ENCODE peak calls at places on chromosomes 11 and 22, in eight cellular contexts. One of them, this sample, is unnamed.

GRCh38 chr11:61918251-61919112 is 1.1 kb upstream of the RAB3IL1 start:
- DNase-seq in left ventricle myocardium inferior: peak
- DNase-seq in keratinocyte: no peak
- DNase-seq in D721Med: peak
- DNase-seq in dorsolateral prefrontal cortex: peak
- DNase-seq in activated T-cell treated with anti-CD3 and anti-CD28 coated beads for 1 hour: no peak
- DNase-seq in neural progenitor cell: no peak
- DNase-seq in stimulated activated naive CD8-positive, alpha-beta T cell treated with anti-CD3 and anti-CD28 coated beads, Interleukin-15, amount 100 ng/mL, for 72 hours: no peak
- DNase-seq in this sample: no peak

GRCh38 chr11:61482513-61482912 is 26.0 kb upstream of the LRRC10B start:
- DNase-seq in stimulated activated naive CD8-positive, alpha-beta T cell treated with anti-CD3 and anti-CD28 coated beads, Interleukin-15, amount 100 ng/mL, for 72 hours: peak
- DNase-seq in activated T-cell treated with anti-CD3 and anti-CD28 coated beads for 1 hour: no peak
- DNase-seq in D721Med: no peak
- DNase-seq in dorsolateral prefrontal cortex: no peak
- DNase-seq in left ventricle myocardium inferior: no peak
- DNase-seq in neural progenitor cell: peak
- DNase-seq in keratinocyte: no peak
- DNase-seq in this sample: no peak

GRCh38 chr11:328012-328411 is 7.4 kb upstream of the IFITM3 start:
- DNase-seq in dorsolateral prefrontal cortex: no peak
- DNase-seq in D721Med: no peak
- DNase-seq in activated T-cell treated with anti-CD3 and anti-CD28 coated beads for 1 hour: no peak
- DNase-seq in stimulated activated naive CD8-positive, alpha-beta T cell treated with anti-CD3 and anti-CD28 coated beads, Interleukin-15, amount 100 ng/mL, for 72 hours: no peak
- DNase-seq in left ventricle myocardium inferior: no peak
- DNase-seq in neural progenitor cell: no peak
- DNase-seq in keratinocyte: no peak
- DNase-seq in this sample: no peak

GRCh38 chr11:68838572-68838964 is 3.1 kb downstream of the CPT1A start:
- DNase-seq in stimulated activated naive CD8-positive, alpha-beta T cell treated with anti-CD3 and anti-CD28 coated beads, Interleukin-15, amount 100 ng/mL, for 72 hours: no peak
- DNase-seq in activated T-cell treated with anti-CD3 and anti-CD28 coated beads for 1 hour: no peak
- DNase-seq in dorsolateral prefrontal cortex: no peak
- DNase-seq in neural progenitor cell: no peak
- DNase-seq in D721Med: no peak
- DNase-seq in keratinocyte: no peak
- DNase-seq in left ventricle myocardium inferior: no peak
- DNase-seq in this sample: no peak

GRCh38 chr11:131005829-131006228 is 89.5 kb upstream of the SNX19 start:
- DNase-seq in neural progenitor cell: no peak
- DNase-seq in keratinocyte: no peak
- DNase-seq in left ventricle myocardium inferior: no peak
- DNase-seq in D721Med: no peak
- DNase-seq in dorsolateral prefrontal cortex: no peak
- DNase-seq in stimulated activated naive CD8-positive, alpha-beta T cell treated with anti-CD3 and anti-CD28 coated beads, Interleukin-15, amount 100 ng/mL, for 72 hours: no peak
- DNase-seq in activated T-cell treated with anti-CD3 and anti-CD28 coated beads for 1 hour: no peak
- DNase-seq in this sample: no peak

GRCh38 chr11:12803086-12803826 is 129.0 kb downstream of the TEAD1 start:
- DNase-seq in keratinocyte: no peak
- DNase-seq in left ventricle myocardium inferior: no peak
- DNase-seq in dorsolateral prefrontal cortex: no peak
- DNase-seq in activated T-cell treated with anti-CD3 and anti-CD28 coated beads for 1 hour: no peak
- DNase-seq in D721Med: no peak
- DNase-seq in stimulated activated naive CD8-positive, alpha-beta T cell treated with anti-CD3 and anti-CD28 coated beads, Interleukin-15, amount 100 ng/mL, for 72 hours: no peak
- DNase-seq in neural progenitor cell: peak
- DNase-seq in this sample: no peak

GRCh38 chr11:111474432-111474831 is 37.8 kb downstream of the BTG4 start:
- DNase-seq in activated T-cell treated with anti-CD3 and anti-CD28 coated beads for 1 hour: no peak
- DNase-seq in neural progenitor cell: no peak
- DNase-seq in left ventricle myocardium inferior: no peak
- DNase-seq in stimulated activated naive CD8-positive, alpha-beta T cell treated with anti-CD3 and anti-CD28 coated beads, Interleukin-15, amount 100 ng/mL, for 72 hours: no peak
- DNase-seq in dorsolateral prefrontal cortex: no peak
- DNase-seq in D721Med: no peak
- DNase-seq in keratinocyte: no peak
- DNase-seq in this sample: no peak

GRCh38 chr11:129315781-129316579 is 59.7 kb upstream of the BARX2 start:
- DNase-seq in D721Med: no peak
- DNase-seq in stimulated activated naive CD8-positive, alpha-beta T cell treated with anti-CD3 and anti-CD28 coated beads, Interleukin-15, amount 100 ng/mL, for 72 hours: no peak
- DNase-seq in dorsolateral prefrontal cortex: no peak
- DNase-seq in keratinocyte: no peak
- DNase-seq in left ventricle myocardium inferior: no peak
- DNase-seq in neural progenitor cell: peak
- DNase-seq in activated T-cell treated with anti-CD3 and anti-CD28 coated beads for 1 hour: no peak
- DNase-seq in this sample: no peak

GRCh38 chr11:69156673-69157155 is 979 bp downstream of the SMIM38 start:
- DNase-seq in activated T-cell treated with anti-CD3 and anti-CD28 coated beads for 1 hour: no peak
- DNase-seq in left ventricle myocardium inferior: no peak
- DNase-seq in dorsolateral prefrontal cortex: no peak
- DNase-seq in D721Med: no peak
- DNase-seq in neural progenitor cell: no peak
- DNase-seq in stimulated activated naive CD8-positive, alpha-beta T cell treated with anti-CD3 and anti-CD28 coated beads, Interleukin-15, amount 100 ng/mL, for 72 hours: no peak
- DNase-seq in keratinocyte: no peak
- DNase-seq in this sample: no peak

GRCh38 chr22:28885939-28886338 is 2.6 kb downstream of the ZNRF3 start:
- DNase-seq in D721Med: no peak
- DNase-seq in dorsolateral prefrontal cortex: no peak
- DNase-seq in left ventricle myocardium inferior: no peak
- DNase-seq in activated T-cell treated with anti-CD3 and anti-CD28 coated beads for 1 hour: no peak
- DNase-seq in stimulated activated naive CD8-positive, alpha-beta T cell treated with anti-CD3 and anti-CD28 coated beads, Interleukin-15, amount 100 ng/mL, for 72 hours: no peak
- DNase-seq in keratinocyte: no peak
- DNase-seq in neural progenitor cell: no peak
- DNase-seq in this sample: no peak

GRCh38 chr11:46521947-46522681 is 71.7 kb downstream of the AMBRA1 start:
- DNase-seq in dorsolateral prefrontal cortex: no peak
- DNase-seq in left ventricle myocardium inferior: no peak
- DNase-seq in keratinocyte: no peak
- DNase-seq in D721Med: no peak
- DNase-seq in stimulated activated naive CD8-positive, alpha-beta T cell treated with anti-CD3 and anti-CD28 coated beads, Interleukin-15, amount 100 ng/mL, for 72 hours: no peak
- DNase-seq in activated T-cell treated with anti-CD3 and anti-CD28 coated beads for 1 hour: no peak
- DNase-seq in neural progenitor cell: no peak
- DNase-seq in this sample: no peak

GRCh38 chr11:122163420-122163819 is 47.4 kb upstream of the BLID start:
- DNase-seq in D721Med: no peak
- DNase-seq in stimulated activated naive CD8-positive, alpha-beta T cell treated with anti-CD3 and anti-CD28 coated beads, Interleukin-15, amount 100 ng/mL, for 72 hours: no peak
- DNase-seq in dorsolateral prefrontal cortex: no peak
- DNase-seq in keratinocyte: no peak
- DNase-seq in activated T-cell treated with anti-CD3 and anti-CD28 coated beads for 1 hour: no peak
- DNase-seq in neural progenitor cell: no peak
- DNase-seq in left ventricle myocardium inferior: no peak
- DNase-seq in this sample: no peak

GRCh38 chr11:57357827-57358226 is 19.7 kb downstream of the P2RX3 start:
- DNase-seq in activated T-cell treated with anti-CD3 and anti-CD28 coated beads for 1 hour: no peak
- DNase-seq in neural progenitor cell: no peak
- DNase-seq in keratinocyte: no peak
- DNase-seq in dorsolateral prefrontal cortex: no peak
- DNase-seq in left ventricle myocardium inferior: no peak
- DNase-seq in stimulated activated naive CD8-positive, alpha-beta T cell treated with anti-CD3 and anti-CD28 coated beads, Interleukin-15, amount 100 ng/mL, for 72 hours: no peak
- DNase-seq in D721Med: no peak
- DNase-seq in this sample: no peak

GRCh38 chr22:47374901-47375575 is 612.6 kb downstream of the TBC1D22A start:
- DNase-seq in left ventricle myocardium inferior: no peak
- DNase-seq in keratinocyte: no peak
- DNase-seq in activated T-cell treated with anti-CD3 and anti-CD28 coated beads for 1 hour: no peak
- DNase-seq in stimulated activated naive CD8-positive, alpha-beta T cell treated with anti-CD3 and anti-CD28 coated beads, Interleukin-15, amount 100 ng/mL, for 72 hours: no peak
- DNase-seq in dorsolateral prefrontal cortex: peak
- DNase-seq in D721Med: no peak
- DNase-seq in neural progenitor cell: no peak
- DNase-seq in this sample: no peak

GRCh38 chr11:62579252-62579651 is 5.6 kb upstream of the EEF1G start:
- DNase-seq in activated T-cell treated with anti-CD3 and anti-CD28 coated beads for 1 hour: no peak
- DNase-seq in stimulated activated naive CD8-positive, alpha-beta T cell treated with anti-CD3 and anti-CD28 coated beads, Interleukin-15, amount 100 ng/mL, for 72 hours: no peak
- DNase-seq in D721Med: no peak
- DNase-seq in neural progenitor cell: no peak
- DNase-seq in dorsolateral prefrontal cortex: no peak
- DNase-seq in left ventricle myocardium inferior: no peak
- DNase-seq in keratinocyte: no peak
- DNase-seq in this sample: no peak

This sample was measured in activated CD4-positive, alpha-beta T cell treated with anti-CD3 and anti-CD28 coated beads for 1 hour.